ENCODE peak calls at places on chromosome 3, in five cellular contexts. N is cardiac fibroblast; Y is stromal cell of bone marrow; Z is stimulated activated CD8-positive, alpha-beta memory T cell treated with anti-CD3 and anti-CD28 coated beads, Interleukin-7, amount 100 ng/mL, for 4 hours; E is GM12892. H is an unnamed sample.

GRCh38 chr3:110900583-110900982 is 171.0 kb upstream of the NECTIN3 start:
- DNase-seq in Y (peak; percentile 47), E (no peak), N (no peak), Z (no peak), H (no peak)

GRCh38 chr3:138118863-138119766 is 3.7 kb upstream of the DZIP1L start:
- DNase-seq in Z (peak; percentile 21), N (peak; percentile 81), Y (peak; percentile 54), E (no peak), H (peak; percentile 69)

GRCh38 chr3:8868996-8869395 is 94.3 kb downstream of the RAD18 start:
- DNase-seq in Y (no peak), Z (no peak), N (no peak), E (no peak), H (no peak)

GRCh38 chr3:186815490-186815889 is 9.2 kb upstream of the RFC4 start:
- DNase-seq in N (peak; percentile 75), Y (peak; percentile 51), E (no peak), Z (no peak), H (no peak)

GRCh38 chr3:9169326-9169725 is 80.1 kb downstream of the SRGAP3 start:
- DNase-seq in E (no peak), N (no peak), Z (no peak), Y (no peak), H (no peak)

GRCh38 chr3:56126632-56127031 is 341.6 kb downstream of the ERC2 start:
- DNase-seq in Y (no peak), N (no peak), E (no peak), Z (no peak), H (no peak)

GRCh38 chr3:10655131-10655530 is 149.7 kb upstream of the ATP2B2 start:
- DNase-seq in Y (no peak), E (no peak), N (no peak), Z (no peak), H (no peak)

GRCh38 chr3:140432176-140432753 is 245.6 kb upstream of the TRIM42 start:
- DNase-seq in Y (no peak), E (no peak), N (no peak), Z (no peak), H (no peak)

GRCh38 chr3:156670077-156670476 is 4.3 kb upstream of the TIPARP start:
- DNase-seq in Z (no peak), Y (no peak), N (peak; percentile 52), E (no peak), H (no peak)

GRCh38 chr3:48695113-48695753 is 9.5 kb upstream of the NCKIPSD start:
- DNase-seq in E (no peak), N (peak; percentile 84), Z (no peak), Y (peak; percentile 21), H (no peak)

H was measured in HCT116.